ENCODE peak calls at places on chromosomes 7 and 10, in five cellular contexts. Z, M, X, C and Q are unnamed samples.

GRCh38 chr7:44893710-44894135 is 8.4 kb upstream of the PURB start:
- DNase-seq in C (no peak), Z (no peak), X (no peak), M (no peak), Q (no peak)

GRCh38 chr10:95346715-95347401 is 56.1 kb upstream of the PDLIM1 start:
- DNase-seq in Z (no peak), C (no peak), M (no peak), X (no peak), Q (no peak)

GRCh38 chr7:157016352-157017041 is 6.0 kb upstream of the MNX1 start:
- DNase-seq in Z (no peak), C (no peak), M (no peak), X (peak), Q (peak)

GRCh38 chr10:125172694-125173093 is 12.3 kb upstream of the CTBP2 start:
- DNase-seq in C (no peak), X (no peak), M (no peak), Z (no peak), Q (no peak)

GRCh38 chr7:13713092-13713491 is 276.4 kb downstream of the ETV1 start:
- DNase-seq in M (no peak), C (no peak), Z (no peak), X (no peak), Q (no peak)

GRCh38 chr7:34463830-34464229 is 194.2 kb upstream of the NPSR1 start:
- DNase-seq in Z (no peak), X (no peak), C (no peak), M (no peak), Q (no peak)

GRCh38 chr10:113539789-113540188 is 13.1 kb upstream of the HABP2 start:
- DNase-seq in C (no peak), X (no peak), M (peak), Z (no peak), Q (no peak)

GRCh38 chr10:110206988-110207804 is at the start of gene MXI1:
- DNase-seq in C (peak), X (peak), M (peak), Z (peak), Q (peak)

GRCh38 chr7:138934861-138935260 is 46.3 kb downstream of the KIAA1549 start:
- DNase-seq in M (peak), Z (no peak), C (no peak), X (no peak), Q (no peak)

GRCh38 chr10:132103116-132103910 is 37.6 kb downstream of the JAKMIP3 start:
- DNase-seq in X (no peak), C (no peak), Z (no peak), M (no peak), Q (no peak)

GRCh38 chr10:121155742-121156141 is 304.6 kb downstream of the WDR11 start:
- DNase-seq in Z (peak), X (no peak), C (peak), M (no peak), Q (no peak)

GRCh38 chr10:60661627-60662026 is 116.7 kb upstream of the CDK1 start:
- DNase-seq in Z (no peak), X (no peak), M (peak), C (no peak), Q (no peak)

GRCh38 chr10:117501460-117502035 is 41.0 kb upstream of the EMX2 start:
- DNase-seq in M (no peak), Z (no peak), C (no peak), X (no peak), Q (no peak)

GRCh38 chr10:117504601-117505000 is 37.9 kb upstream of the EMX2 start:
- DNase-seq in X (no peak), Z (no peak), C (no peak), M (no peak), Q (no peak)

GRCh38 chr10:117502421-117503169 is 40.0 kb upstream of the EMX2 start:
- DNase-seq in X (no peak), M (no peak), Z (no peak), C (no peak), Q (no peak)

GRCh38 chr10:117503886-117504205 is 38.7 kb upstream of the EMX2 start:
- DNase-seq in Z (no peak), C (no peak), X (no peak), M (no peak), Q (no peak)

GRCh38 chr10:117503170-117503885 is 39.2 kb upstream of the EMX2 start:
- DNase-seq in C (no peak), Z (no peak), X (no peak), M (no peak), Q (peak)
- TF ChIP-seq CTCF in C (no peak), Z (no peak), X (peak), M (no peak), Q (no peak)

DNA sequence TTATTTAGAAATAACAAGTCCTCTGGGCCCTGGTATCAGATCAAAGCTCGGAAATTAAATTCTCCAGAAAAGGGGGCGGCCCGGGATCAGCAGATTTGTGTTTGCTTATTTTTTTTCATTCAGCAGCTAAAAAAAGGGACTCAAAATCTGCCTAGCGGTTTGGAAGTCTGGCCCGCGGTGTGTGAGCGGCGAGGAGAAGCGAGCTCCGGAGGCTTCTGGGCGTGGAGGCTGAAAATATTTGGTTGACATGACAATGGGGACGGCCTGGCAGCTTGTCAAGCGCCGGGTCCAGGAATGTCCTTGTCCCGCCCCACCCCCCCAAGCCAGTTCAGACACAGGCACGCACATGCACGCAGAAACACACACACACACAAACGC is 43.4 kb downstream of the FOXL3 start:
- DNase-seq in X (no peak), C (no peak), M (no peak), Z (peak), Q (no peak)
- H3K4me3 ChIP-seq in X (no peak), C (no peak), M (no peak), Z (no peak), Q (no peak)

GRCh38 chr7:29806793-29807178 is 478 bp downstream of the WIPF3 start:
- DNase-seq in X (no peak), M (no peak), C (no peak), Z (no peak), Q (no peak)

GRCh38 chr7:29806131-29806792 is at the start of gene WIPF3:
- DNase-seq in C (peak), X (no peak), M (no peak), Z (no peak), Q (no peak)

GRCh38 chr7:29805031-29805430 is 1.3 kb upstream of the WIPF3 start:
- DNase-seq in C (no peak), M (no peak), X (no peak), Z (no peak), Q (no peak)

GRCh38 chr7:29808075-29808786 is 1.9 kb downstream of the WIPF3 start:
- DNase-seq in C (no peak), M (no peak), Z (no peak), X (no peak), Q (no peak)

DNA sequence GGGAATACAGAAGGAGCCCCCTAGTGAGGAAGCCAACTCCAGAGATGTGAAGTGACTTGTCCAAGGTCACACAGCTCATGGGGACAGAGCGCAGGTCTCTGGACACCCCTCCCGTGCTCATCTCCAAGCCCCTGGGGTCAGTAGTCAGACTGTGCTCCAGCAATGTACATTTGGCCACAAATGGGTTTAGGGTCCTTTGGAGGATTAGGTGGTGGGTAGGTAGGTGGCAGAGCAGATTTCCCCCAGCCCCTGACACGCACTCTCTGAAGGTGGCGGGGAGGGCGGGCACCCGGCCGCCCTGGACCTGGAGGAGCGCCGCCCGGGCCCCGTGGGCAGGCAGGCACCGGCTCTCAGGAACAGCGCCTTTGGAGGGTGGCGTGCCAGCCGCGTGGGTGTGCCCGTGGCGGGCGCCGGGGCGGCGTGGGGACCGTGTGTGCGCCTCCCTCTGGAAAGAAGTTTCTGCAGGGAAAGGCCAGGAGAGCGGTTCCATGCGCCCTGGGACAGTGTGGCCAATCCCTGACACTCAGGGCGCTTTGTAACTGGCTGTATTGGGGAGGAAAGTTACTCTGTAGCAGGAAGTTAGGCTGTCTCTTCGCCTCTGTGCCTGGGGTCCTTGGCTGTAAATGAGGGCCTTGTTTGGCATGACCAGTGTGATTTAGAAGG is 1.0 kb downstream of the WIPF3 start:
- DNase-seq in Z (no peak), M (no peak), C (peak), X (no peak), Q (no peak)
- TF ChIP-seq CTCF in Z (peak), M (no peak), C (no peak), X (no peak), Q (no peak)

GRCh38 chr10:133336131-133337078 is at the start of gene CALY:
- DNase-seq in C (no peak), M (no peak), X (peak), Z (no peak), Q (peak)
- H3K4me3 ChIP-seq in C (peak), M (peak), X (no peak), Z (peak), Q (no peak)

GRCh38 chr7:155810607-155811559 is 1.4 kb downstream of the SHH start:
- DNase-seq in X (no peak), C (no peak), Z (no peak), M (no peak), Q (no peak)

GRCh38 chr7:155811895-155812761 is at the start of gene SHH:
- DNase-seq in X (no peak), C (no peak), M (peak), Z (no peak), Q (no peak)

GRCh38 chr7:155809947-155810606 is 2.2 kb downstream of the SHH start:
- DNase-seq in M (no peak), C (no peak), X (no peak), Z (no peak), Q (no peak)

GRCh38 chr7:155813125-155813524 is 862 bp upstream of the SHH start:
- DNase-seq in M (no peak), Z (no peak), C (no peak), X (no peak), Q (no peak)

DNA sequence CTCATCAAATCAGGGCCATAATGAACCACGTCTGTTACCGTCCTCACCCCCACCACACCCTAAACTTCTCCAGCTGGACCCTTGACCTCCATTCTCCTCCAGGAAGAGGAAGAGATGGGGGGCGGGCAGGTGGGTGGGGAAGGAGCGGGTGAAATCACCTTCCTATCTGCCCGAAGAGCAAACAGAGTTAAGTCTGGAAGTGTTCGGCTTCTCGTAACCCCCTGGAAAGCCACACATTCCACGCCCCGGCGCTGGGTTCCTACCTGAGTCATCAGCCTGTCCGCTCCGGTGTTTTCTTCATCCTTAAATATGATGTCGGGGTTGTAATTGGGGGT is 736 bp downstream of the SHH start:
- DNase-seq in X (no peak), C (no peak), Z (no peak), M (no peak), Q (no peak)
- TF ChIP-seq CTCF in X (no peak), C (no peak), Z (no peak), M (no peak), Q (no peak)

GRCh38 chr7:1668932-1669485 is 1.1 kb upstream of the ELFN1 start:
- DNase-seq in M (peak), C (peak), X (no peak), Z (no peak), Q (no peak)
- H3K4me3 ChIP-seq in M (no peak), C (no peak), X (no peak), Z (no peak), Q (no peak)

GRCh38 chr7:74174606-74175082 is 488 bp downstream of the EIF4H start:
- DNase-seq in C (peak), X (no peak), M (peak), Z (peak), Q (peak)
- TF ChIP-seq CTCF in C (no peak), X (no peak), M (no peak), Z (no peak), Q (no peak)